ENCODE peak calls at places on chromosomes 5 and 9, in nine cellular contexts. T is T47D; J is Calu3; R is SW480; I is frontal cortex; O is T-helper 22 cell; E is activated T-cell treated with anti-CD3 and anti-CD28 coated beads, Interleukin-2, amount 50 U/mL, for 72 hours; K is stomach; M is HT-29. X is an unnamed sample.

GRCh38 chr9:79799691-79800345 is 228.1 kb downstream of the TLE4 start:
- DNase-seq in T (no peak), J (no peak), R (no peak), I (no peak), O (no peak), E (no peak), K (no peak), M (no peak), X (no peak)

GRCh38 chr9:101711330-101711941 is 27.0 kb downstream of the GRIN3A start:
- DNase-seq in T (no peak), J (peak), R (no peak), I (no peak), O (no peak), E (peak), K (no peak), M (peak), X (no peak)

GRCh38 chr5:6365142-6365976 is 13.0 kb downstream of the MED10 start:
- DNase-seq in T (no peak), J (no peak), R (peak), I (no peak), O (no peak), E (no peak), K (peak), M (no peak), X (no peak)

GRCh38 chr5:78984020-78984610 is 995 bp downstream of the ARSB start:
- DNase-seq in T (no peak), J (no peak), R (peak), I (no peak), O (no peak), E (no peak), K (no peak), M (peak), X (no peak)

GRCh38 chr5:74631088-74631960 is 9.2 kb downstream of the ENC1 start:
- DNase-seq in T (no peak), J (no peak), R (no peak), I (no peak), O (no peak), E (peak), K (no peak), M (peak), X (no peak)

GRCh38 chr5:155150012-155150411 is 136.5 kb downstream of the KIF4B start:
- DNase-seq in T (no peak), J (no peak), R (peak), I (no peak), O (no peak), E (no peak), K (no peak), M (peak), X (no peak)

GRCh38 chr5:133993152-133993548 is 11.6 kb downstream of the VDAC1 start:
- DNase-seq in T (no peak), J (no peak), R (no peak), I (no peak), O (no peak), E (no peak), K (no peak), M (no peak), X (no peak)

GRCh38 chr9:34536685-34537084 is 13.9 kb upstream of the ENHO start:
- DNase-seq in T (no peak), J (no peak), R (no peak), I (no peak), O (no peak), E (no peak), K (no peak), M (no peak), X (no peak)